ENCODE peak calls at places on chromosome 9, in seven cellular contexts. H, C, K, I, L, U and D are unnamed samples.

GRCh38 chr9:108473209-108474112 is 382.3 kb downstream of the ACTL7B start:
- DNase-seq in H (no peak), C (peak), K (no peak), I (no peak), L (no peak), U (peak), D (peak)

GRCh38 chr9:127844821-127845359 is 9.6 kb downstream of the ENG start:
- DNase-seq in H (no peak), C (no peak), K (peak), I (no peak), L (no peak), U (peak), D (no peak)

GRCh38 chr9:93900971-93901861 is 53.9 kb downstream of the BARX1 start:
- DNase-seq in H (no peak), C (no peak), K (no peak), I (no peak), L (no peak), U (no peak), D (no peak)

GRCh38 chr9:133227242-133227860 is 18.3 kb upstream of the OBP2B start:
- DNase-seq in H (no peak), C (no peak), K (no peak), I (no peak), L (no peak), U (no peak), D (no peak)

GRCh38 chr9:132703336-132703735 is 33.1 kb downstream of the GTF3C4 start:
- DNase-seq in H (no peak), C (peak), K (no peak), I (no peak), L (no peak), U (peak), D (peak)

GRCh38 chr9:18811171-18811570 is 221.8 kb downstream of the SAXO1 start:
- DNase-seq in H (no peak), C (no peak), K (no peak), I (no peak), L (no peak), U (no peak), D (no peak)

GRCh38 chr9:120713257-120714087 is 798 bp downstream of the MEGF9 start:
- DNase-seq in H (no peak), C (no peak), K (peak), I (no peak), L (no peak), U (no peak), D (no peak)

GRCh38 chr9:32394381-32395049 is 10.1 kb downstream of the ACO1 start:
- DNase-seq in H (no peak), C (no peak), K (no peak), I (no peak), L (no peak), U (peak), D (no peak)

GRCh38 chr9:2493106-2493505 is 128.5 kb upstream of the VLDLR start:
- DNase-seq in H (no peak), C (no peak), K (no peak), I (no peak), L (no peak), U (peak), D (no peak)

GRCh38 chr9:127637322-127637847 is 25.3 kb downstream of the STXBP1 start:
- DNase-seq in H (peak), C (no peak), K (no peak), I (no peak), L (no peak), U (peak), D (peak)

GRCh38 chr9:124029617-124030016 is 18.0 kb downstream of the LHX2 start:
- DNase-seq in H (no peak), C (no peak), K (no peak), I (no peak), L (no peak), U (no peak), D (no peak)

GRCh38 chr9:99299214-99300102 is 77.4 kb downstream of the SEC61B start:
- DNase-seq in H (peak), C (no peak), K (no peak), I (no peak), L (peak), U (peak), D (peak)

GRCh38 chr9:134987906-134988700 is 70.4 kb upstream of the FCN1 start:
- DNase-seq in H (no peak), C (no peak), K (peak), I (no peak), L (no peak), U (no peak), D (no peak)

GRCh38 chr9:113548221-113549041 is 84.9 kb downstream of the RGS3 start:
- DNase-seq in H (no peak), C (no peak), K (peak), I (peak), L (peak), U (peak), D (no peak)

GRCh38 chr9:22214021-22214420 is 204.9 kb upstream of the CDKN2B start:
- DNase-seq in H (no peak), C (no peak), K (no peak), I (no peak), L (no peak), U (peak), D (no peak)

GRCh38 chr9:124894741-124895170 is 32.8 kb downstream of the ARPC5L start:
- DNase-seq in H (peak), C (no peak), K (no peak), I (no peak), L (peak), U (peak), D (no peak)

GRCh38 chr9:132630116-132630515 is 39.7 kb downstream of the DDX31 start:
- DNase-seq in H (no peak), C (no peak), K (no peak), I (no peak), L (no peak), U (no peak), D (no peak)

GRCh38 chr9:126152622-126153362 is 173.8 kb upstream of the MVB12B start:
- DNase-seq in H (no peak), C (no peak), K (no peak), I (peak), L (no peak), U (no peak), D (no peak)

GRCh38 chr9:132023409-132024180 is 56.1 kb downstream of the MED27 start:
- DNase-seq in H (no peak), C (no peak), K (no peak), I (no peak), L (no peak), U (no peak), D (no peak)

DNA sequence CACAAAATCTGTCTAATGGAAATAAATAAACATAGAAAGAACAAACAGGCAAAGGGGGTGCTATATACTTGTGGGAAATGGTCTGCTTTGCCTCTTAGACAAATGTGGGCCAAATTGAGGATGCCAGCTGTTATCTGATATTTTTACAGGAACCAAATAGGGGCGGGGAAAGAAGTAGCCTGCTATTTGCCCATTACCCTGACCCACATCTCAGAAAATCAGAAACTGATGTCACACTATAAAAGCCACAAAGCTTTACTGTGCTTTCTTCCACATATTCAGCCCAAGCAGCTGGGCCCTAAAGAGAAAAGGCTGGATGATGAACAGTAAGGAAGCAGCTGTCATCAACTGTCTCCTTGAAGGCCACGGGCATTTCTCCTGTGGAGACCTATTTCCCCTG is 97.3 kb downstream of the ELAVL2 start:
- DNase-seq in H (no peak), C (no peak), K (no peak), I (no peak), L (no peak), U (no peak), D (no peak)
- H3K27ac ChIP-seq in H (no peak), C (no peak), K (no peak), I (no peak), L (no peak), U (no peak), D (no peak)

GRCh38 chr9:130304643-130305042 is 39.1 kb downstream of the HMCN2 start:
- DNase-seq in H (no peak), C (no peak), K (peak), I (no peak), L (no peak), U (no peak), D (no peak)
- H3K27ac ChIP-seq in H (no peak), C (no peak), K (no peak), I (no peak), L (no peak), U (no peak), D (no peak)

GRCh38 chr9:88991066-88992030 is at the start of gene S1PR3:
- DNase-seq in H (peak), C (no peak), K (peak), I (peak), L (peak), U (peak), D (no peak)
- H3K27ac ChIP-seq in H (peak), C (no peak), K (peak), I (peak), L (peak), U (peak), D (no peak)

DNA sequence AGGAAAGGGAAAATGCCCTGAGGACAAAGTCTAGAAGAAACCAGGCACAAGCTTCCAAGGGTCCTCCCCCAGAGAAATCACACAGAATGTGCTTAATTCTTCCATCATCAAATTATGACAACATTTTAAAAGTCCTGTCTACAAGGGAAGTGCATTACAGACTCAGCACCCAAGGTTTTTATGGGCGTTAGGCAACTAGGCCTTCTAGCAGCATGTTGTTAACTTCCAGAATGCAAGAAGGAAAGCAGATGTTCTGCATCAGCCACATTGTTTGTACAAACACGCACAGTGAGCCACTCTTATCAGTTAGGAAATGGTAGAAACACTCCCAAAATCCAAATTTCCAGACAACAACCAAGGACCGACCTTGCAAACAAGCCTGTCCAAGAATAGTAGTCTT is 26.5 kb downstream of the SMC5 start:
- DNase-seq in H (peak), C (no peak), K (no peak), I (no peak), L (no peak), U (no peak), D (no peak)
- H3K27ac ChIP-seq in H (no peak), C (no peak), K (no peak), I (no peak), L (no peak), U (no peak), D (no peak)

GRCh38 chr9:86508208-86508903 is 154.1 kb upstream of the TUT7 start:
- DNase-seq in H (no peak), C (no peak), K (no peak), I (no peak), L (no peak), U (no peak), D (no peak)
- H3K27ac ChIP-seq in H (no peak), C (no peak), K (no peak), I (no peak), L (no peak), U (no peak), D (no peak)

DNA sequence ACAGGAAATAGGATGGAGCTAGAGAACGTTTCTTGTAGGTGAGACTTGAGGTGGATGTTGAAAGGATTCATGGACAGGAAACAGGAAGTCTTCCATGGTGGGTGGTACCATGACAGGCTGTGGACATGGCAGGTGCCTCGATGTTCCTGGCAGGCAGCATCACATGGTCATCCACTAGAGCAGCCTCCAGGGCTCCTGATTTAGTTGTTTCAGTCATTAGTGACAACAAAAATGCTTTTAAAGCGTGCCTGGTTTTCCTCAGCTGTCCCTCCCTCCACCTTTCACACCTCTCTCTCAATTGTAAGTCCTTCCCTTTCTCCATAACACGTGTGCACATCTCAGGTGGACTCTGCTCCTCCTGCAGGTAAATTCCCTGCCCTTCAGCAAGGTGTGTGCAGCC is 25.2 kb upstream of the ASPN start:
- DNase-seq in H (no peak), C (no peak), K (no peak), I (no peak), L (no peak), U (no peak), D (no peak)
- H3K27ac ChIP-seq in H (no peak), C (peak), K (peak), I (no peak), L (no peak), U (no peak), D (peak)

DNA sequence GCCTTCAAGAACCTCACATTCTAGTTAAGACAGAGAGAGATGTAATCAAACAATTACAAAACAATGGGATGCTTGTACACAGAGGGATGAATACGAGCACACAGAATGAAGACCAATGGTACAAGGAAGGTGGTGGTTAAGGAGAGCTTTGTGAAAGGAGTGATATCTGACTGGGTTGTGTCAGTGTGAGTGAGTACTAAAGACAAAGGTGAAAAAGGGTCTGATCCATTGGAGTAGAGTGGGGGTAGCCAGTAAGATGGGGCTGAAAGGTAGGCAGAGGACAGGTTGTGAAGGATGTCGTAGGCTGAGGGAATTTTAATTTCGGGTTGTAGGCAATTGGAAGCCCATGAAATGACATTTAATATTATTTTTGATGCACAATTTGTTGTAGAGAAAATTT is 9.9 kb downstream of the RBM18 start:
- DNase-seq in H (no peak), C (no peak), K (no peak), I (no peak), L (no peak), U (no peak), D (no peak)
- H3K27ac ChIP-seq in H (no peak), C (no peak), K (no peak), I (peak), L (no peak), U (no peak), D (no peak)